ENCODE peak calls at places on chromosome 4, in six cellular contexts. One of them, this sample, is unnamed.

GRCh38 chr4:147927377-147928137 is 195.7 kb downstream of the ARHGAP10 start:
- DNase-seq in stimulated activated CD4-positive, alpha-beta T cell treated with anti-CD3 and anti-CD28 coated beads, Interleukin-1b, Interleukin-23, amount 100 ng/mL, for 4 hours: no peak
- DNase-seq in naive thymus-derived CD8-positive, alpha-beta T cell: no peak
- DNase-seq in cardiac muscle cell: no peak
- DNase-seq in SK-N-DZ: no peak
- DNase-seq in lower leg skin: no peak
- DNase-seq in this sample: no peak

GRCh38 chr4:8647094-8647570 is 54.6 kb downstream of the CPZ start:
- DNase-seq in lower leg skin: no peak
- DNase-seq in cardiac muscle cell: no peak
- DNase-seq in SK-N-DZ: no peak
- DNase-seq in stimulated activated CD4-positive, alpha-beta T cell treated with anti-CD3 and anti-CD28 coated beads, Interleukin-1b, Interleukin-23, amount 100 ng/mL, for 4 hours: no peak
- DNase-seq in naive thymus-derived CD8-positive, alpha-beta T cell: no peak
- DNase-seq in this sample: no peak

GRCh38 chr4:93373893-93374860 is 454.4 kb upstream of the ATOH1 start:
- DNase-seq in cardiac muscle cell: no peak
- DNase-seq in SK-N-DZ: no peak
- DNase-seq in naive thymus-derived CD8-positive, alpha-beta T cell: no peak
- DNase-seq in lower leg skin: no peak
- DNase-seq in stimulated activated CD4-positive, alpha-beta T cell treated with anti-CD3 and anti-CD28 coated beads, Interleukin-1b, Interleukin-23, amount 100 ng/mL, for 4 hours: no peak
- DNase-seq in this sample: no peak

GRCh38 chr4:88818650-88819470 is 121.2 kb upstream of the NAP1L5 start:
- DNase-seq in cardiac muscle cell: peak
- DNase-seq in SK-N-DZ: peak
- DNase-seq in naive thymus-derived CD8-positive, alpha-beta T cell: peak
- DNase-seq in stimulated activated CD4-positive, alpha-beta T cell treated with anti-CD3 and anti-CD28 coated beads, Interleukin-1b, Interleukin-23, amount 100 ng/mL, for 4 hours: peak
- DNase-seq in lower leg skin: peak
- DNase-seq in this sample: peak

GRCh38 chr4:157004279-157005161 is 32.9 kb upstream of the PDGFC start:
- DNase-seq in cardiac muscle cell: no peak
- DNase-seq in lower leg skin: no peak
- DNase-seq in SK-N-DZ: no peak
- DNase-seq in naive thymus-derived CD8-positive, alpha-beta T cell: no peak
- DNase-seq in stimulated activated CD4-positive, alpha-beta T cell treated with anti-CD3 and anti-CD28 coated beads, Interleukin-1b, Interleukin-23, amount 100 ng/mL, for 4 hours: no peak
- DNase-seq in this sample: peak

GRCh38 chr4:45566896-45567603 is 556.8 kb downstream of the GABRG1 start:
- DNase-seq in SK-N-DZ: no peak
- DNase-seq in stimulated activated CD4-positive, alpha-beta T cell treated with anti-CD3 and anti-CD28 coated beads, Interleukin-1b, Interleukin-23, amount 100 ng/mL, for 4 hours: no peak
- DNase-seq in lower leg skin: no peak
- DNase-seq in naive thymus-derived CD8-positive, alpha-beta T cell: no peak
- DNase-seq in cardiac muscle cell: no peak
- DNase-seq in this sample: no peak

GRCh38 chr4:110059556-110060191 is 138.7 kb downstream of the ELOVL6 start:
- DNase-seq in naive thymus-derived CD8-positive, alpha-beta T cell: no peak
- DNase-seq in stimulated activated CD4-positive, alpha-beta T cell treated with anti-CD3 and anti-CD28 coated beads, Interleukin-1b, Interleukin-23, amount 100 ng/mL, for 4 hours: no peak
- DNase-seq in lower leg skin: no peak
- DNase-seq in SK-N-DZ: no peak
- DNase-seq in cardiac muscle cell: no peak
- DNase-seq in this sample: no peak

GRCh38 chr4:37896206-37896605 is 5.3 kb downstream of the TBC1D1 start:
- DNase-seq in lower leg skin: no peak
- DNase-seq in SK-N-DZ: no peak
- DNase-seq in cardiac muscle cell: no peak
- DNase-seq in stimulated activated CD4-positive, alpha-beta T cell treated with anti-CD3 and anti-CD28 coated beads, Interleukin-1b, Interleukin-23, amount 100 ng/mL, for 4 hours: no peak
- DNase-seq in naive thymus-derived CD8-positive, alpha-beta T cell: no peak
- DNase-seq in this sample: no peak

GRCh38 chr4:10096201-10096975 is 20.2 kb downstream of the WDR1 start:
- DNase-seq in stimulated activated CD4-positive, alpha-beta T cell treated with anti-CD3 and anti-CD28 coated beads, Interleukin-1b, Interleukin-23, amount 100 ng/mL, for 4 hours: peak
- DNase-seq in cardiac muscle cell: no peak
- DNase-seq in SK-N-DZ: no peak
- DNase-seq in naive thymus-derived CD8-positive, alpha-beta T cell: peak
- DNase-seq in lower leg skin: peak
- DNase-seq in this sample: no peak

GRCh38 chr4:78057135-78057599 is at the start of gene FRAS1:
- DNase-seq in naive thymus-derived CD8-positive, alpha-beta T cell: peak
- DNase-seq in SK-N-DZ: peak
- DNase-seq in lower leg skin: peak
- DNase-seq in stimulated activated CD4-positive, alpha-beta T cell treated with anti-CD3 and anti-CD28 coated beads, Interleukin-1b, Interleukin-23, amount 100 ng/mL, for 4 hours: no peak
- DNase-seq in cardiac muscle cell: peak
- DNase-seq in this sample: no peak

This sample was measured in G401.